ENCODE peak calls at places on chromosomes 13 and 19, in four cellular contexts. V is mucosa of descending colon, K is transverse colon, C is body of pancreas. I is an unnamed sample. For H3K4me1, the result is how much of the 10 kb centered on the place peaks cover.

GRCh38 chr19:55116232-55117062 is 990 bp downstream of the PPP1R12C start:
- DNase-seq in V (peak), K (peak), C (peak), I (peak)

GRCh38 chr19:1122972-1123363 is 19.2 kb downstream of the GPX4 start:
- DNase-seq in V (peak), K (peak), C (peak), I (peak)

GRCh38 chr19:6678690-6679109 is 8.7 kb upstream of the TNFSF14 start:
- DNase-seq in V (no peak), K (no peak), C (no peak), I (no peak)

GRCh38 chr19:34851277-34851804 is 75.4 kb upstream of the ZNF30 start:
- DNase-seq in V (no peak), K (no peak), C (no peak), I (no peak)

GRCh38 chr13:76711515-76712182 is 174.6 kb downstream of the KCTD12 start:
- DNase-seq in V (peak), K (peak), C (no peak), I (no peak)

GRCh38 chr19:3440082-3440481 is 40.2 kb downstream of the SMIM24 start:
- DNase-seq in V (peak), K (peak), C (peak), I (peak)

GRCh38 chr19:16051254-16052025 is 24.9 kb upstream of the TPM4 start:
- DNase-seq in V (no peak), K (no peak), C (no peak), I (no peak)

GRCh38 chr19:7744871-7745270 is 2.5 kb downstream of the CD209 start:
- DNase-seq in V (no peak), K (no peak), C (no peak), I (no peak)

GRCh38 chr13:35712907-35713685 is 236.6 kb upstream of the MAB21L1 start:
- DNase-seq in V (no peak), K (no peak), C (no peak), I (no peak)

DNA sequence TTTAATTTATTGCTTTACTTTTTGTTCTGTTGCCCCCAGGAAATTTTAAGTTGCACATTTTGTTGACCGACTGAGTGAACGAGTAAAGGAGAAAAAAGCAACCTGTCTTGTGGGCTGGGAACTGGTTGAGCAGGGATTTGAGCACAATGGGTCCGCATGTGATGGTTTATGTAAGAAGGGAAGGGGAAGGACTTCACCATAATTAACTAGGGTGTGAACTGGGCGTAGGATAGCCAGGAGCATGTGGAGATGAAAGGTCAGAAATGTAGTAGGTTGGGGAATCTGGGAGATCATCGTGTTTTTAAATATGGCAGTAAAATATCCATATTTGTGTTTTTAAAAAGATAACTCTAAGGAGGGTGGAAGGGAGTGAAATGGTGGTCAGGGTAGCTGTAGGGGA is 99.9 kb downstream of the GPC5 start:
- DNase-seq in V (no peak), K (no peak), C (no peak), I (no peak)
- TF ChIP-seq CTCF in V (no peak), K (no peak), C (no peak), I (no peak)

DNA sequence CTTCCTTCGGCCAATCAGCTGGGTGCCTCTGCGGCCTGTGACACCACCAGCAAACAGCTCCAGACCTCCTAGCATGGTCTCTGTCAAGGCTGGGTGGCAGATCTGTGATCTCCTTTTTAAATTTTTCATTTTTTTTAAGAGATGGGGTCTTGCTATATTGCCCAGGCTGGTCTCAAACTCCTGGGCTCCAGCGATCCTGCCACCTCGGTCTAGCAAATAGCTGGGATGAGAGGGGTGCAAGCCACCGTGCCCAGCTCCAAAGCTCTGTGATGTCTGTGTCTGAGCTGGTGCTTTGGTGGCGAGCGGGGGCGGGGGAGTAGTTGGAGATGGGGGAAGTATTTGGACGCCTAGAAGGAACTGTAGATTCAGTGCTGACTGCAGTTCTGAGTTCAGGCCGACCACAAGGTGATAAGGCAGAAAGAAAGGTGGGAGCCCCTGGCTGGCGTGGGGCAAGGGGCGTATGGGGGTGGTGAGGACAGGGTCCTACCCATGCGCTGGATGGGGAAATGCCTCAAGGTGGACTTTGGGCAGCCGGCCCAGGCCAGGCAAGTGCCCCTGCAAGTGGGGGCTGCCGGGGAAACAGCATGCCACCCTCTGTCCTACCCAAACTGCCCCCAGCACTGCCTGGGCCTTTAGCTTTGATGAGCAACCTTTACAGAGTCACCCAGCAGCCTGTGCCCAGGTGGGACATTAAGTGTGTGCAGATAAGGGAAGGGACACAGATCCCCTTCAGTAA is 5.5 kb downstream of the DPP9 start:
- DNase-seq in V (no peak), K (no peak), C (no peak), I (no peak)
- H3K4me1 ChIP-seq in V (under half), K (under half), C (under half), I (under half)

GRCh38 chr13:102852556-102852955 is 6.7 kb downstream of the ERCC5 start:
- DNase-seq in V (no peak), K (no peak), C (no peak), I (no peak)
- H3K4me3 ChIP-seq in V (no peak), K (no peak), C (no peak), I (no peak)

GRCh38 chr19:41192574-41193419 is at the start of gene CYP2S1:
- DNase-seq in V (peak), K (peak), C (no peak), I (peak)
- TF ChIP-seq CTCF in V (no peak), K (no peak), C (no peak), I (no peak)

DNA sequence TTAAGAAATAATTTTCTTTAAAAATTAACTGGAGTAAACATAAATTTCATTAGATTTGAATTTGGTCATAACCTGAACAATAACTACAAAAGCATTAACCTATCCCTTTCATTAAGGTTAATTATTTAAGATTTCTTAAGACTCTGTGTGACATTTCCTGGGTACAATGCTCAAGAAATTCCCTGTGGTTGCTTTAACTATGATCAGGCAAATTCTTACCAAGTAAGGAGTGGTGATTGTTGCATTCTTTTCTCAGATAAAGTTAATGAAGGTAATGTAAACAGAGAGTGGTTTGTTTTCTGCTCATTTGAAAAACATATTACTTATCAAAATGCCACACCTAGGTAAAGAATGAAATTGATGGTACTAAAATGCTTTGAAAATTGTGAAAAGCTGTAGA is 114.8 kb upstream of the MIR17HG start:
- DNase-seq in V (no peak), K (no peak), C (no peak), I (no peak)
- H3K4me1 ChIP-seq in V (under half), K (under half), C (under half), I (under half)

GRCh38 chr19:41615207-41615606 is 11.7 kb downstream of the CEACAM4 start:
- DNase-seq in V (no peak), K (no peak), C (no peak), I (no peak)
- H3K4me3 ChIP-seq in V (no peak), K (no peak), C (no peak), I (no peak)

GRCh38 chr13:84455143-84455905 is 573.0 kb upstream of the SLITRK1 start:
- DNase-seq in V (no peak), K (no peak), C (no peak), I (no peak)
- TF ChIP-seq CTCF in V (no peak), K (no peak), C (no peak), I (no peak)

GRCh38 chr19:27793128-27793643 is 1419.8 kb downstream of the UQCRFS1 start:
- DNase-seq in V (peak), K (peak), C (peak), I (peak)

GRCh38 chr19:27794444-27795042 is 1418.4 kb downstream of the UQCRFS1 start:
- DNase-seq in V (no peak), K (no peak), C (no peak), I (no peak)

GRCh38 chr19:27795369-27795768 is 1417.6 kb downstream of the UQCRFS1 start:
- DNase-seq in V (no peak), K (no peak), C (no peak), I (no peak)

GRCh38 chr19:27792576-27793127 is 1420.3 kb downstream of the UQCRFS1 start:
- DNase-seq in V (no peak), K (no peak), C (no peak), I (no peak)

DNA sequence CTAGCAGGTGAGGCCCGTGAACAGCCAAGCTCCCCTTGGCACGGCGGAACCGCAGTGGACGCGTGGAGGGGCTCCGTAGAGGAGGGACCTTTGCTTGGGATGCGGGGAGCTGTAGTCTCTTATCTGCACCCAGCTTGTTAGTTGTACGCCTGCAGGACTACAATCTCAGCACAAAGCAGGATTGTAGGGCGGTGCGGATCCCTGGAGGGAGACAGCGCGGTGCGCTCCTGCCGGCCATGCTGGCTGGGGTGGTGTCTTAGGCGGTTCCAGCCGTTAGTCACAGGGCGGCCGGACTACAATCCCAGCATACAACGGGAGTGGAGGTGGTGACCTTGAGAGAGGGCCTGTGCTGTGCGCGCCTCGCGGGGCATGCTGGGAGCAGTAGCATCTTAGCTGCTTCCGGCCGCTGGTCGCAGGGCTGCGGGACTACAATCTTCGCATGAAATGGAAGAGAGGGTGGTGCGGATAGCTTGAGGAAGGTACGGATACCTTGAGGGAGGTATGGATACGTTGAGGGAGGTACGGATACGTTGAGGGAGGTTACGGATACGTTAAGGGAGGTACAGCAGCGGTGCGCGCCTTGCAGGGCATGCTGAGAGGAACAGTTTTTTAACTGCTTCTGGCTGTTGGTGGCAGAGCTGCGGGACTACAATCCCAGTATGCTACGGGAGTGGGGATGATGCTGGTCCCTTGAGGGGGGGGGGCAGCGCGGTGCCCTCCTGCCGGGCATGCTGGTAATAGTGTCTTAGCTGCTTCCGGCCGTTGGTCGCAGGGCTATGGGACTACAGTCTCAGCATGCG is 1419.1 kb downstream of the UQCRFS1 start:
- DNase-seq in V (peak), K (peak), C (peak), I (peak)
- H3K4me1 ChIP-seq in V (under half), K (under half), C (under half), I (under half)

GRCh38 chr19:10269333-10270179 is 1.4 kb upstream of the ICAM1 start:
- DNase-seq in V (peak), K (peak), C (peak), I (peak)

GRCh38 chr19:10270180-10270615 is 722 bp upstream of the ICAM1 start:
- DNase-seq in V (peak), K (peak), C (peak), I (peak)

GRCh38 chr19:10274589-10274988 is 3.7 kb downstream of the ICAM1 start:
- DNase-seq in V (no peak), K (no peak), C (no peak), I (no peak)

GRCh38 chr19:10270616-10271394 is at the start of gene ICAM1:
- DNase-seq in V (peak), K (peak), C (peak), I (peak)

GRCh38 chr19:10271543-10272086 is 695 bp downstream of the ICAM1 start:
- DNase-seq in V (no peak), K (peak), C (no peak), I (peak)
- H3K4me3 ChIP-seq in V (no peak), K (peak), C (no peak), I (peak)